ENCODE peak calls at places on chromosomes 7 and 10, in seven cellular contexts. E, S, J, W, L, R and H are unnamed samples.

GRCh38 chr10:80413152-80413996 is 5.0 kb downstream of the PRXL2A start:
- DNase-seq in E (no peak), S (peak; percentile 44), J (no peak), W (no peak), L (no peak), R (no peak), H (no peak)

GRCh38 chr10:17512341-17513001 is 58.1 kb upstream of the ST8SIA6 start:
- DNase-seq in E (peak; percentile 91), S (peak; percentile 98), J (peak; percentile 61), W (no peak), L (no peak), R (peak; percentile 69), H (peak; percentile 73)

GRCh38 chr10:101938316-101939272 is 95.0 kb upstream of the KCNIP2 start:
- DNase-seq in E (peak; percentile 31), S (peak; percentile 93), J (no peak), W (no peak), L (no peak), R (no peak), H (no peak)

GRCh38 chr7:73861305-73861704 is 346 bp downstream of the TMEM270 start:
- DNase-seq in E (no peak), S (no peak), J (no peak), W (no peak), L (no peak), R (no peak), H (no peak)

GRCh38 chr10:78914502-78915330 is 154.1 kb upstream of the ZMIZ1 start:
- DNase-seq in E (no peak), S (no peak), J (peak; percentile 69), W (no peak), L (no peak), R (peak; percentile 38), H (peak; percentile 87)

GRCh38 chr7:127392566-127393369 is at the start of gene ZNF800:
- DNase-seq in E (peak; percentile 90), S (peak; percentile 82), J (peak; percentile 93), W (no peak), L (peak; percentile 78), R (peak; percentile 94), H (peak; percentile 91)

GRCh38 chr10:66717221-66717981 is 208.4 kb upstream of the LRRTM3 start:
- DNase-seq in E (no peak), S (no peak), J (no peak), W (no peak), L (no peak), R (peak; percentile 14), H (peak; percentile 95)

GRCh38 chr10:87613766-87614165 is 45.9 kb upstream of the PAPSS2 start:
- DNase-seq in E (no peak), S (peak; percentile 36), J (no peak), W (no peak), L (no peak), R (no peak), H (no peak)

GRCh38 chr10:31075434-31075833 is 43.8 kb upstream of the ZNF438 start:
- DNase-seq in E (peak; percentile 14), S (peak; percentile 96), J (no peak), W (no peak), L (no peak), R (no peak), H (no peak)

GRCh38 chr10:78267070-78267469 is 233.4 kb downstream of the RPS24 start:
- DNase-seq in E (no peak), S (peak; percentile 58), J (no peak), W (no peak), L (no peak), R (no peak), H (peak; percentile 9)

GRCh38 chr10:73339436-73339835 is 19.2 kb downstream of the CFAP70 start:
- DNase-seq in E (no peak), S (no peak), J (no peak), W (no peak), L (no peak), R (no peak), H (no peak)

GRCh38 chr10:72084094-72084459 is 4.3 kb downstream of the SPOCK2 start:
- DNase-seq in E (no peak), S (no peak), J (no peak), W (peak; percentile 58), L (no peak), R (no peak), H (no peak)

GRCh38 chr10:102485093-102485785 is 17.3 kb downstream of the ACTR1A start:
- DNase-seq in E (no peak), S (no peak), J (no peak), W (no peak), L (no peak), R (no peak), H (no peak)

GRCh38 chr10:79905322-79906314 is 43.3 kb downstream of the SFTPD start:
- DNase-seq in E (no peak), S (peak; percentile 12), J (peak; percentile 34), W (no peak), L (no peak), R (no peak), H (peak; percentile 6)

GRCh38 chr7:143188994-143189393 is 5.8 kb downstream of the TAS2R39 start:
- DNase-seq in E (no peak), S (no peak), J (no peak), W (no peak), L (no peak), R (no peak), H (no peak)

GRCh38 chr10:31838065-31838464 is 90.6 kb downstream of the ARHGAP12 start:
- DNase-seq in E (no peak), S (no peak), J (no peak), W (no peak), L (no peak), R (no peak), H (no peak)

GRCh38 chr10:104300002-104300735 is 31.2 kb downstream of the GSTO2 start:
- DNase-seq in E (peak; percentile 24), S (peak; percentile 100), J (no peak), W (peak; percentile 43), L (no peak), R (no peak), H (no peak)

GRCh38 chr7:20351901-20352300 is 21.2 kb downstream of the ITGB8 start:
- DNase-seq in E (peak; percentile 38), S (peak; percentile 53), J (no peak), W (no peak), L (no peak), R (no peak), H (no peak)

GRCh38 chr7:50197547-50197946 is 104.5 kb upstream of the ZPBP start:
- DNase-seq in E (no peak), S (no peak), J (no peak), W (no peak), L (peak; percentile 58), R (no peak), H (no peak)

GRCh38 chr10:16799621-16800020 is 17.6 kb downstream of the RSU1 start:
- DNase-seq in E (no peak), S (no peak), J (no peak), W (no peak), L (no peak), R (no peak), H (no peak)

GRCh38 chr7:93148135-93148534 is at the start of gene SAMD9L:
- DNase-seq in E (peak; percentile 4), S (peak; percentile 28), J (no peak), W (no peak), L (no peak), R (no peak), H (peak; percentile 75)

GRCh38 chr7:101308245-101309085 is 13.1 kb downstream of the IFT22 start:
- DNase-seq in E (peak; percentile 89), S (no peak), J (peak; percentile 92), W (no peak), L (peak; percentile 73), R (peak; percentile 85), H (peak; percentile 83)

DNA sequence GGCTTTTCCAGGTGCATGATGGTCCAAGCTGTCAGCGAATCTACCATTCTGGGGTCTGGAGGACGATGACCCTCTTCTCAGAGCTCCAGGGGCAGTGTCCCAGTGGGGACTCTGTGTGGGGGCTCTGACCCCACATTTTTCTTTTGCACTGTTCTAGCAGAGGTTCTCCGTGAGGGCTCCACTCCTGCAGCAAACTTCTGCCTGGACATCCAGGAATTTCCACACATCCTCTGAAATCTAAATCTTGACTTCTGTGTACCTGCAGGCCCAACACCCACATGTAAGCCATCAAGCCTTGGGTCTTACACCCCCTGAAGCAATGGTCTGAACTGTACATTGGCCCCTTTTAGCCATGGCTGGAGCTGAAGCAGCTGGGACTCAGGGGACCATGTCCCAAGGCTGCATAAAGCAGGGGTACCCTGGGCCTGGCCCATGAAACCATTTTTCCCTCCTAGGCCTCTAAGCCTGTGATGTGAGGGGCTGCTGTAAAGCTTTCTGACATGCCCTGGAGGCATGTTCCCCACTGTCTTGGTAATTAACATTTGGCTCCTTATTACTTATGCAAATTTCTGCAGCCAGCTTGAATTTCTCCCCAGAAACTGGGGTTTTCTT is 86.9 kb downstream of the ZNF783 start:
- DNase-seq in E (no peak), S (no peak), J (no peak), W (no peak), L (no peak), R (no peak), H (no peak)
- H3K9me3 ChIP-seq in E (peaks cover 15% of the 10 kb centered on the region), S (no peaks in the 10 kb centered on the region), J (peaks cover 17% of the 10 kb centered on the region), W (peaks cover 10% of the 10 kb centered on the region), L (peaks cover 33% of the 10 kb centered on the region), R (peaks cover 9% of the 10 kb centered on the region), H (no peaks in the 10 kb centered on the region)

DNA sequence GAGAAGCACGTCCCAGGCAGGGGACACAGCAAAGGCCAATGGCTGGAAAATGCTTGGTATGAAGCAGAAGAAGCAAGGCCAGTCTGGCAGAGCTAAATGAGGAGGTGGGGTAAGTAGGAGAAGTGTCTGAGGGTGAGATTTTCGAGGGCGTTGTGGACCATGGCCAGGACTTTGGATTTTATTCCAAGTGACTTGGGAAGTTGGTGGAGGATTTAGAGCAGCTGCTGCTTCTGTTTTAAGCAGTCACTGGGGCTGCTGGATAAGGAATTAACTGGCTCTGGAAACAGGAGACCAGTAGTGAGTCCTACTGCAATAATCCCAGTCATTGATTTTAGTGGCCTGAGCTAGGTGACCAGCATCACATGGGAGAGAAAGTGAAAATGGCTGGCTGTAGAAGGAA is 67.6 kb upstream of the GSDME start:
- DNase-seq in E (no peak), S (no peak), J (no peak), W (no peak), L (no peak), R (no peak), H (peak; percentile 46)
- H3K4me1 ChIP-seq in E (peaks cover 70% of the 10 kb centered on the region), S (peaks cover 29% of the 10 kb centered on the region), J (peaks cover 42% of the 10 kb centered on the region), W (peaks cover 49% of the 10 kb centered on the region), L (peaks cover 49% of the 10 kb centered on the region), R (peaks cover 35% of the 10 kb centered on the region), H (peaks cover 26% of the 10 kb centered on the region)

GRCh38 chr7:158353606-158354570 is 233.7 kb downstream of the PTPRN2 start:
- DNase-seq in E (peak; percentile 44), S (no peak), J (no peak), W (no peak), L (peak; percentile 22), R (peak; percentile 19), H (peak; percentile 47)

GRCh38 chr7:158351481-158351880 is 236.1 kb downstream of the PTPRN2 start:
- DNase-seq in E (no peak), S (no peak), J (no peak), W (no peak), L (no peak), R (no peak), H (no peak)

GRCh38 chr7:158348446-158348845 is 239.2 kb downstream of the PTPRN2 start:
- DNase-seq in E (no peak), S (no peak), J (no peak), W (no peak), L (no peak), R (no peak), H (no peak)

GRCh38 chr7:158351051-158351450 is 236.6 kb downstream of the PTPRN2 start:
- DNase-seq in E (no peak), S (no peak), J (no peak), W (no peak), L (no peak), R (no peak), H (no peak)

GRCh38 chr7:158350166-158350900 is 237.3 kb downstream of the PTPRN2 start:
- DNase-seq in E (no peak), S (no peak), J (no peak), W (no peak), L (no peak), R (no peak), H (no peak)
- H3K9me3 ChIP-seq in E (peaks cover 4% of the 10 kb centered on the region), S (peaks cover 32% of the 10 kb centered on the region), J (no peaks in the 10 kb centered on the region), W (no peaks in the 10 kb centered on the region), L (no peaks in the 10 kb centered on the region), R (no peaks in the 10 kb centered on the region), H (no peaks in the 10 kb centered on the region)

GRCh38 chr10:95312264-95312663 is 21.5 kb upstream of the PDLIM1 start:
- DNase-seq in E (no peak), S (peak; percentile 26), J (peak; percentile 53), W (no peak), L (no peak), R (no peak), H (peak; percentile 31)
- H3K4me1 ChIP-seq in E (peaks cover 33% of the 10 kb centered on the region), S (peaks cover 14% of the 10 kb centered on the region), J (peaks cover 39% of the 10 kb centered on the region), W (no peaks in the 10 kb centered on the region), L (peaks cover 45% of the 10 kb centered on the region), R (peaks cover 28% of the 10 kb centered on the region), H (peaks cover 6% of the 10 kb centered on the region)